ENCODE peak calls at places on chromosomes 11 and 22, in six cellular contexts. Z, H, E, C, W and V are unnamed samples. For H3K36me3, the result is how much of the 10 kb centered on the place peaks cover.

GRCh38 chr11:13875643-13876042 is 86.9 kb upstream of the SPON1 start:
- DNase-seq in Z (no peak), H (no peak), E (no peak), C (no peak), W (no peak), V (no peak)

GRCh38 chr22:31347251-31348008 is 1.3 kb upstream of the PATZ1 start:
- DNase-seq in Z (no peak), H (peak), E (peak), C (peak), W (peak), V (no peak)

GRCh38 chr11:42544726-42545125 is 767.1 kb upstream of the API5 start:
- DNase-seq in Z (no peak), H (no peak), E (no peak), C (no peak), W (no peak), V (no peak)

GRCh38 chr11:2447951-2448650 is 3.3 kb downstream of the KCNQ1 start:
- DNase-seq in Z (no peak), H (peak), E (no peak), C (no peak), W (peak), V (no peak)

GRCh38 chr11:88478136-88478785 is 140.7 kb upstream of the CTSC start:
- DNase-seq in Z (no peak), H (no peak), E (no peak), C (no peak), W (no peak), V (no peak)

GRCh38 chr11:35148163-35148562 is 9.2 kb downstream of the CD44 start:
- DNase-seq in Z (no peak), H (no peak), E (peak), C (no peak), W (no peak), V (no peak)

GRCh38 chr11:61345170-61345610 is 12.2 kb downstream of the TKFC start:
- DNase-seq in Z (no peak), H (peak), E (no peak), C (peak), W (no peak), V (no peak)

GRCh38 chr22:49589301-49589700 is 238.4 kb downstream of the BRD1 start:
- DNase-seq in Z (no peak), H (peak), E (no peak), C (no peak), W (peak), V (no peak)

GRCh38 chr11:67499808-67500793 is 5.1 kb downstream of the PITPNM1 start:
- DNase-seq in Z (no peak), H (peak), E (no peak), C (no peak), W (peak), V (no peak)

GRCh38 chr11:17431139-17431538 is 42.7 kb upstream of the KCNJ11 start:
- DNase-seq in Z (no peak), H (no peak), E (no peak), C (no peak), W (no peak), V (no peak)

GRCh38 chr11:124077266-124077665 is 36.1 kb upstream of the OR10G7 start:
- DNase-seq in Z (no peak), H (no peak), E (no peak), C (no peak), W (no peak), V (no peak)

GRCh38 chr11:93081694-93082093 is 112.2 kb downstream of the MTNR1B start:
- DNase-seq in Z (no peak), H (no peak), E (no peak), C (no peak), W (no peak), V (no peak)

GRCh38 chr11:78170874-78171549 is 17.4 kb downstream of the KCTD21 start:
- DNase-seq in Z (no peak), H (peak), E (no peak), C (no peak), W (no peak), V (no peak)

GRCh38 chr22:21032843-21033688 is 705 bp upstream of the SLC7A4 start:
- DNase-seq in Z (no peak), H (peak), E (no peak), C (no peak), W (no peak), V (no peak)

GRCh38 chr11:69377953-69378302 is 84.0 kb downstream of the MYEOV start:
- DNase-seq in Z (no peak), H (peak), E (no peak), C (no peak), W (peak), V (no peak)

GRCh38 chr11:102760355-102761035 is 19.9 kb downstream of the MMP10 start:
- DNase-seq in Z (no peak), H (peak), E (no peak), C (peak), W (no peak), V (no peak)

GRCh38 chr22:49977578-49977977 is 17.0 kb downstream of the PIM3 start:
- DNase-seq in Z (peak), H (no peak), E (no peak), C (no peak), W (peak), V (no peak)

GRCh38 chr11:103668859-103669258 is 367.6 kb upstream of the DDI1 start:
- DNase-seq in Z (no peak), H (no peak), E (no peak), C (no peak), W (no peak), V (no peak)

GRCh38 chr11:76753950-76754349 is 29.2 kb upstream of the TSKU start:
- DNase-seq in Z (no peak), H (no peak), E (no peak), C (no peak), W (no peak), V (no peak)

DNA sequence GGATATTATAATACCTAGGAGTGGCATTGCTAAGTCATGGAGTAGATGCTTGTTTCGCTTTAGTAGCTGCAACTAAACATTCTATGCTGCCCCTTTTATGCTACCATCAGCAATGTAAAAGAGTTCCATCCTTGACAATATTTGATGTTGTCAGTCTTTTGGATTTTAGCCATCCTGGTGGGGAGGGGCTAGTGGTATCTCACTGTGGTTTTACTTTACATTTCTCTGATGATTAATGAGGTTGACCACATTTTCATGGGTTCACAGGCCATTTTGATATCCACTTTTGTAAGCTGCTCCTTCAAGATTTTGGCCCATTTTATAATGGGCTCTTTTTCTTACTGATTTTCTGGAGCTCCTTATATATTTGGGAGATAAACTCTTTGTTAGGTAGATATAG is 16.4 kb upstream of the APOBEC3A start:
- DNase-seq in Z (no peak), H (no peak), E (no peak), C (no peak), W (no peak), V (no peak)
- H3K4me3 ChIP-seq in Z (no peak), H (no peak), E (no peak), C (no peak), W (no peak), V (no peak)

GRCh38 chr22:24142831-24143230 is 38.5 kb upstream of the SUSD2 start:
- DNase-seq in Z (no peak), H (peak), E (no peak), C (no peak), W (no peak), V (no peak)

GRCh38 chr22:24144056-24144455 is 37.2 kb upstream of the SUSD2 start:
- DNase-seq in Z (no peak), H (peak), E (no peak), C (peak), W (no peak), V (no peak)

GRCh38 chr22:24142241-24142640 is 39.0 kb upstream of the SUSD2 start:
- DNase-seq in Z (no peak), H (peak), E (no peak), C (no peak), W (no peak), V (no peak)

GRCh38 chr22:24140357-24140756 is 40.9 kb upstream of the SUSD2 start:
- DNase-seq in Z (no peak), H (peak), E (no peak), C (no peak), W (no peak), V (no peak)

DNA sequence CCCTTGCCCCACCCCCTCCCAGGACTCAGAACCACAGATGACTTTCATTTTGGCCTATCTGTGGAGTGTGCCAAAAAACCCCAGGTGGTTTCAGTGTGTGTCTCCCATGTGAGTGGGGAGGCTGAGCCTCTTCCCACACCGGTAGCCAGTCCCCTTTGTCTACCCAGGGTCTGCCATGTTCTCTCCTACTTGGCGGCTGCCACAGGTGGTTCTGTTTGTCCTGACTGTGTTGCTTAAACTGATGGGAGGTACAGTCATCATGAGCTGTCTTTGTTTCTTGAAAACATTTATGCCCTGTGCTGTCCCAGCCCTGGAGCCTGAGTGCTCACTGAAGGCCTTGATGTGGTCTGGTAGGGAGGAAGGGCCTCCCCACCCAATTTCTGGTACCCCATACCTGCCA is 39.7 kb upstream of the SUSD2 start:
- DNase-seq in Z (no peak), H (peak), E (no peak), C (no peak), W (no peak), V (no peak)
- H3K36me3 ChIP-seq in Z (under half), H (under half), E (under half), C (under half), W (under half), V (under half)

GRCh38 chr11:128692750-128693578 is 908 bp upstream of the FLI1 start:
- DNase-seq in Z (no peak), H (peak), E (no peak), C (no peak), W (peak), V (no peak)

GRCh38 chr11:128694618-128695481 is 978 bp downstream of the FLI1 start:
- DNase-seq in Z (no peak), H (peak), E (no peak), C (no peak), W (peak), V (no peak)

GRCh38 chr11:128696930-128697329 is 3.1 kb downstream of the FLI1 start:
- DNase-seq in Z (no peak), H (no peak), E (no peak), C (no peak), W (no peak), V (no peak)

GRCh38 chr11:128697645-128698174 is 3.8 kb downstream of the FLI1 start:
- DNase-seq in Z (no peak), H (no peak), E (no peak), C (no peak), W (no peak), V (no peak)

DNA sequence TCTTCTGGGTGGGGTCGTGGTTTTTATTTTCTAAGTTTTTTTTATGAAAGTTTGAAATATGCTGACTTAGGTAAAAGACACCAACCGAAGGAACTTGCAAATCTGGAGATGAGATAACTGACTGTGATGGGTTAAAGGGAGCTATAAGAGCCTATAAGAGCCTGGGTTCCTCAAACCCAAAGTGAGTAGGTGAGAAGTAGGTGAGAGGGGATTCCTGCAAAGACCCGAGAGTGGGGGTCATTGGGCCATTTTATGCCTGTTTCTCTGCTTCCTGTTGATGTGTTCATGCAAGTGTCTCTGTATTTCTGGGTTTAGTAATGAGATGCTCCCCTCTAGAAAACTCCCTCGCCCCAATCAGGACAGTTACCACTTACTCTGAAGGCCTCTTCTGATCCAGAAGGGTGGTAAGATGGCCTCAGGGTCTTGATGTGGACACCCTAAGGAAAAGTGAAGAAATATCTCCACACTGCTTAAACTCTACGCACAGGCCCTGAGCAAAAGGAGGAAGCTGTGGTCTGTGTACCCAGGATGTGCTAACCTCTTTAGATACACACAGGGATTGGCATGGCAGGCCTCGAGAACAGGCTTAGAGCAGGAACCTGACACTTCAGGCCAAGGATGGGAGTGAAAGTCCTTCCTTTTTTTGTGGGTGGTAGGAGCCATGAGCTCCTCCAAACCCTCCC is 1.8 kb downstream of the FLI1 start:
- DNase-seq in Z (no peak), H (peak), E (no peak), C (no peak), W (peak), V (peak)
- H3K4me3 ChIP-seq in Z (peak), H (peak), E (peak), C (no peak), W (peak), V (peak)

GRCh38 chr11:74988541-74989268 is at the start of gene NEU3:
- DNase-seq in Z (peak), H (peak), E (peak), C (peak), W (peak), V (peak)

GRCh38 chr11:74989269-74989655 is 529 bp downstream of the NEU3 start:
- DNase-seq in Z (no peak), H (peak), E (no peak), C (peak), W (no peak), V (no peak)

GRCh38 chr11:74992852-74993251 is 4.1 kb downstream of the NEU3 start:
- DNase-seq in Z (no peak), H (no peak), E (no peak), C (no peak), W (no peak), V (no peak)

GRCh38 chr11:74990941-74991340 is 2.2 kb downstream of the NEU3 start:
- DNase-seq in Z (no peak), H (no peak), E (no peak), C (no peak), W (no peak), V (no peak)
- H3K36me3 ChIP-seq in Z (under half), H (under half), E (under half), C (under half), W (under half), V (under half)

GRCh38 chr11:20159680-20160381 is 444 bp downstream of the DBX1 start:
- DNase-seq in Z (no peak), H (peak), E (no peak), C (no peak), W (no peak), V (no peak)

GRCh38 chr11:20157768-20158167 is 2.5 kb downstream of the DBX1 start:
- DNase-seq in Z (no peak), H (peak), E (no peak), C (no peak), W (no peak), V (no peak)

GRCh38 chr11:20156876-20157613 is 3.2 kb downstream of the DBX1 start:
- DNase-seq in Z (no peak), H (peak), E (peak), C (no peak), W (no peak), V (no peak)

GRCh38 chr11:20160425-20161229 is at the start of gene DBX1:
- DNase-seq in Z (no peak), H (peak), E (no peak), C (no peak), W (no peak), V (no peak)

DNA sequence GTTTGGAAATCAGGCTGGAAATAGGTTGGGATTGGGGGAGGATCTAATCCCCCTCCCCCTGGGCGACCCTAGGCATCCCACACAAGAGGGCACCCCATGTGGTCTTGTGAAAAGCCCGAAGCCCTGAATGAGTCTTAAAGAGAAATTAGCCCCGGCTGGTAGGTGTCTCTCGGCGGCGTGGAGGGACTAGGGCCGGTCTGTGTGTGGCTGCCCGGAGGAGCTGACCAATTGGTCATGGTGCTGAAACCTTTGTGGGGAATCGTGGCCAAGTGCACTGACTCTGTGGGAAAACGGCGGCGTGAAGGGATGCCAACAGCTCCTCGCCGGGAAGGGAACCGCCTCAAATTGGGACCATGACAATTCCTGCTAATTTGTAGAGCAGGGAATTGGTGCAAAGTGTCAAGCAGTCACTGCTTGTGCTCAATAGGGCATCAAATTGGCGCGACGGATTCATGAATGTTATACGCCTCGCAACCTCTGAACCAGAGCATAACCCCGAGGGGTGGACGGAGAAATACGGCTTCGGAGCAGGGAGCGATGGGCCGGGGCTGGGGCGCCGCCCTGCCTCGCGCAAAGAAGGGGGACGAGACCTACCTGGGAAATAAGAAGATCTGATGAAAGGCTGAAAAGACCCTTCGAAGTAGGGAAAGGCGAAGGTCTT is 1.5 kb downstream of the DBX1 start:
- DNase-seq in Z (peak), H (peak), E (no peak), C (peak), W (peak), V (peak)
- H3K4me3 ChIP-seq in Z (no peak), H (no peak), E (no peak), C (no peak), W (no peak), V (no peak)

GRCh38 chr11:119078675-119079420 is 5.8 kb upstream of the HMBS start:
- DNase-seq in Z (no peak), H (no peak), E (no peak), C (no peak), W (peak), V (no peak)

GRCh38 chr11:119081682-119082081 is 3.0 kb upstream of the HMBS start:
- DNase-seq in Z (no peak), H (peak), E (no peak), C (no peak), W (no peak), V (no peak)

DNA sequence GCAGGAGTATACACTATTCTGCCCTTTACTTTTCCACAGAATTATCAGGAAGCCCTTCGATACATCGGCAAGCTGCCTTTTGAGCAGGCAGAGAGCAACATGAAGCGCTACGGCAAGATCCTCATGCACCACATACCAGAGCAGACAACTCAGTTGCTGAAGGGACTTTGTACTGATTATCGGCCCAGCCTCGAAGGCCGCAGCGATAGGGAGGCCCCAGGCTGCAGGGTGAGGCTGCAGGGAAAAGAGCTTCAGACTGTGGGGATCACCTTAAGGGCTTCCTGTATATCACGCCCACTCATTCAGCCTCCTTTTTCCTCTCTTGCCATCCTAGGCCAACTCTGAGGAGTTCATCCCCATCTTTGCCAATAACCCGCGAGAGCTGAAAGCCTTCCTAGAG is 6.8 kb upstream of the HMBS start:
- DNase-seq in Z (no peak), H (peak), E (no peak), C (no peak), W (peak), V (no peak)
- H3K36me3 ChIP-seq in Z (half or more), H (half or more), E (half or more), C (under half), W (half or more), V (half or more)